ENCODE peak calls at places on chromosome 7, in seven cellular contexts. H is activated effector memory CD4-positive, alpha-beta T cell treated with anti-CD3 and anti-CD28 coated beads, Interleukin-2, amount 50 U/mL, for 16 hours; Y is amniotic stem cell; U is fibroblast of lung; S is Daoy; D is Calu3; T is lower leg skin. K is an unnamed sample.

GRCh38 chr7:132791036-132791435 is 214.8 kb upstream of the PLXNA4 start:
- DNase-seq in H (no peak), Y (no peak), U (no peak), S (no peak), D (no peak), T (no peak), K (no peak)

GRCh38 chr7:157116762-157117161 is 22.0 kb upstream of the UBE3C start:
- DNase-seq in H (no peak), Y (no peak), U (no peak), S (no peak), D (no peak), T (no peak), K (no peak)

GRCh38 chr7:10940748-10941358 is 32.8 kb upstream of the PHF14 start:
- DNase-seq in H (peak), Y (no peak), U (no peak), S (no peak), D (no peak), T (no peak), K (no peak)

GRCh38 chr7:101884671-101885596 is 67.5 kb downstream of the CUX1 start:
- DNase-seq in H (no peak), Y (no peak), U (no peak), S (no peak), D (no peak), T (no peak), K (no peak)

GRCh38 chr7:91265693-91266066 is 1.4 kb downstream of the FZD1 start:
- DNase-seq in H (no peak), Y (no peak), U (peak), S (no peak), D (no peak), T (no peak), K (no peak)

GRCh38 chr7:74269757-74270277 is 15.6 kb upstream of the RFC2 start:
- DNase-seq in H (peak), Y (peak), U (peak), S (peak), D (peak), T (peak), K (no peak)

GRCh38 chr7:106367018-106367420 is 82.2 kb upstream of the NAMPT start:
- DNase-seq in H (no peak), Y (no peak), U (peak), S (peak), D (no peak), T (no peak), K (peak)

GRCh38 chr7:77205706-77206105 is 6.1 kb upstream of the FGL2 start:
- DNase-seq in H (no peak), Y (no peak), U (no peak), S (no peak), D (no peak), T (no peak), K (no peak)

GRCh38 chr7:39948375-39948774 is 1.7 kb upstream of the CDK13 start:
- DNase-seq in H (no peak), Y (no peak), U (no peak), S (peak), D (peak), T (no peak), K (no peak)

GRCh38 chr7:132440126-132440525 is 136.1 kb downstream of the PLXNA4 start:
- DNase-seq in H (no peak), Y (no peak), U (no peak), S (no peak), D (no peak), T (no peak), K (no peak)

GRCh38 chr7:4168041-4168440 is 514.1 kb upstream of the FOXK1 start:
- DNase-seq in H (no peak), Y (no peak), U (no peak), S (no peak), D (no peak), T (no peak), K (no peak)

GRCh38 chr7:143388491-143389101 is 7.5 kb downstream of the ZYX start:
- DNase-seq in H (peak), Y (no peak), U (no peak), S (peak), D (no peak), T (no peak), K (no peak)

GRCh38 chr7:22173884-22174573 is 182.9 kb downstream of the RAPGEF5 start:
- DNase-seq in H (no peak), Y (no peak), U (no peak), S (peak), D (peak), T (no peak), K (no peak)

GRCh38 chr7:131959106-131959812 is 402.8 kb upstream of the PODXL start:
- DNase-seq in H (no peak), Y (no peak), U (no peak), S (no peak), D (no peak), T (no peak), K (no peak)

GRCh38 chr7:43489257-43489656 is 93.7 kb upstream of the STK17A start:
- DNase-seq in H (no peak), Y (no peak), U (no peak), S (no peak), D (no peak), T (no peak), K (no peak)

GRCh38 chr7:116529250-116529649 is 4.4 kb downstream of the CAV1 start:
- DNase-seq in H (no peak), Y (no peak), U (no peak), S (no peak), D (no peak), T (no peak), K (no peak)

GRCh38 chr7:97845622-97846203 is 26.5 kb downstream of the ASNS start:
- DNase-seq in H (no peak), Y (no peak), U (peak), S (peak), D (peak), T (no peak), K (peak)

GRCh38 chr7:78130443-78131200 is 332.0 kb downstream of the PHTF2 start:
- DNase-seq in H (no peak), Y (no peak), U (no peak), S (no peak), D (no peak), T (no peak), K (no peak)

GRCh38 chr7:28102778-28103177 is 77.8 kb downstream of the JAZF1 start:
- DNase-seq in H (no peak), Y (no peak), U (peak), S (peak), D (no peak), T (no peak), K (no peak)

GRCh38 chr7:158494162-158494586 is 93.4 kb downstream of the PTPRN2 start:
- DNase-seq in H (no peak), Y (no peak), U (no peak), S (peak), D (no peak), T (no peak), K (no peak)

GRCh38 chr7:42993038-42993437 is 60.9 kb downstream of the MRPL32 start:
- DNase-seq in H (no peak), Y (no peak), U (peak), S (no peak), D (no peak), T (no peak), K (no peak)

GRCh38 chr7:28980504-28981281 is 22.6 kb upstream of the TRIL start:
- DNase-seq in H (no peak), Y (no peak), U (no peak), S (peak), D (no peak), T (no peak), K (no peak)

GRCh38 chr7:99013266-99014112 is 130.4 kb downstream of the SMURF1 start:
- DNase-seq in H (peak), Y (no peak), U (no peak), S (no peak), D (no peak), T (no peak), K (no peak)

GRCh38 chr7:130322615-130323014 is 22.0 kb upstream of the CPA5 start:
- DNase-seq in H (no peak), Y (no peak), U (no peak), S (no peak), D (no peak), T (no peak), K (no peak)

GRCh38 chr7:2244404-2244803 is 2.4 kb downstream of the NUDT1 start:
- DNase-seq in H (no peak), Y (no peak), U (no peak), S (no peak), D (no peak), T (no peak), K (no peak)

GRCh38 chr7:38021892-38022291 is 101.5 kb downstream of the EPDR1 start:
- DNase-seq in H (no peak), Y (no peak), U (no peak), S (no peak), D (no peak), T (no peak), K (no peak)

GRCh38 chr7:79453558-79454324 is at the start of gene MAGI2:
- DNase-seq in H (peak), Y (no peak), U (peak), S (peak), D (peak), T (peak), K (no peak)

GRCh38 chr7:42014625-42015412 is 222.2 kb downstream of the GLI3 start:
- DNase-seq in H (peak), Y (no peak), U (peak), S (peak), D (peak), T (no peak), K (peak)

GRCh38 chr7:158393926-158394625 is 193.5 kb downstream of the PTPRN2 start:
- DNase-seq in H (no peak), Y (no peak), U (no peak), S (no peak), D (no peak), T (no peak), K (no peak)

K was measured in NT2/D1.